ENCODE peak calls at places on chromosomes 16 and 17, in seven cellular contexts. K, I, X, F, Y, J and E are unnamed samples. For H3K36me3, the result is how much of the 10 kb centered on the place peaks cover.

GRCh38 chr16:17379121-17379571 is 91.6 kb downstream of the XYLT1 start:
- DNase-seq in K (no peak), I (no peak), X (no peak), F (no peak), Y (peak), J (peak), E (no peak)

GRCh38 chr16:14057878-14058382 is 13.2 kb upstream of the MRTFB start:
- DNase-seq in K (no peak), I (no peak), X (peak), F (no peak), Y (peak), J (peak), E (no peak)

GRCh38 chr16:63623551-63624039 is 1498.3 kb downstream of the CDH11 start:
- DNase-seq in K (no peak), I (no peak), X (no peak), F (no peak), Y (no peak), J (no peak), E (no peak)

GRCh38 chr17:80791758-80792284 is 199.8 kb upstream of the CHMP6 start:
- DNase-seq in K (no peak), I (peak), X (peak), F (no peak), Y (peak), J (peak), E (peak)

GRCh38 chr16:58026705-58027340 is 1.3 kb downstream of the MMP15 start:
- DNase-seq in K (no peak), I (peak), X (no peak), F (no peak), Y (no peak), J (no peak), E (no peak)

GRCh38 chr17:10803830-10804498 is at the start of gene TMEM238L:
- DNase-seq in K (no peak), I (peak), X (no peak), F (no peak), Y (no peak), J (no peak), E (no peak)

GRCh38 chr17:52136173-52136572 is 22.3 kb downstream of the CA10 start:
- DNase-seq in K (no peak), I (no peak), X (no peak), F (no peak), Y (no peak), J (no peak), E (no peak)

GRCh38 chr17:78979780-78980623 is at the start of gene LGALS3BP:
- DNase-seq in K (peak), I (peak), X (peak), F (no peak), Y (peak), J (peak), E (peak)

GRCh38 chr17:76271669-76272540 is 6.8 kb downstream of the UBALD2 start:
- DNase-seq in K (no peak), I (peak), X (no peak), F (no peak), Y (no peak), J (peak), E (no peak)

GRCh38 chr16:62831235-62831634 is 795.0 kb upstream of the CDH8 start:
- DNase-seq in K (no peak), I (no peak), X (no peak), F (no peak), Y (no peak), J (no peak), E (no peak)

GRCh38 chr17:39171933-39172332 is 6.0 kb upstream of the ARL5C start:
- DNase-seq in K (no peak), I (no peak), X (no peak), F (no peak), Y (no peak), J (no peak), E (no peak)

GRCh38 chr17:45409659-45410076 is 23.0 kb downstream of the ARHGAP27 start:
- DNase-seq in K (no peak), I (no peak), X (no peak), F (no peak), Y (no peak), J (no peak), E (no peak)

GRCh38 chr16:62363451-62363850 is 327.2 kb upstream of the CDH8 start:
- DNase-seq in K (no peak), I (no peak), X (no peak), F (peak), Y (no peak), J (no peak), E (no peak)

GRCh38 chr16:85667841-85668413 is 20.8 kb downstream of the GINS2 start:
- DNase-seq in K (no peak), I (no peak), X (no peak), F (no peak), Y (no peak), J (no peak), E (no peak)

GRCh38 chr17:62616993-62617893 is 10.2 kb upstream of the MRC2 start:
- DNase-seq in K (no peak), I (no peak), X (no peak), F (no peak), Y (peak), J (no peak), E (no peak)

GRCh38 chr17:11898526-11899235 is 98.6 kb downstream of the ZNF18 start:
- DNase-seq in K (no peak), I (no peak), X (no peak), F (no peak), Y (no peak), J (no peak), E (no peak)

GRCh38 chr16:23803591-23804123 is 32.1 kb upstream of the PRKCB start:
- DNase-seq in K (peak), I (peak), X (peak), F (no peak), Y (peak), J (peak), E (peak)

GRCh38 chr17:59451706-59452105 is 113.7 kb upstream of the DHX40 start:
- DNase-seq in K (no peak), I (no peak), X (peak), F (no peak), Y (peak), J (peak), E (peak)

GRCh38 chr16:56101480-56101879 is 89.8 kb upstream of the GNAO1 start:
- DNase-seq in K (no peak), I (no peak), X (no peak), F (no peak), Y (no peak), J (no peak), E (no peak)

GRCh38 chr17:60661489-60661888 is 16.2 kb upstream of the BCAS3 start:
- DNase-seq in K (no peak), I (no peak), X (no peak), F (no peak), Y (no peak), J (no peak), E (no peak)

GRCh38 chr16:11502239-11502638 is 84.5 kb downstream of the LITAF start:
- DNase-seq in K (no peak), I (no peak), X (no peak), F (no peak), Y (no peak), J (no peak), E (no peak)

GRCh38 chr16:66972983-66973382 is 11.9 kb downstream of the CES3 start:
- DNase-seq in K (no peak), I (no peak), X (no peak), F (no peak), Y (no peak), J (no peak), E (no peak)

GRCh38 chr16:49578435-49579024 is 204.9 kb downstream of the C16orf78 start:
- DNase-seq in K (no peak), I (no peak), X (no peak), F (no peak), Y (no peak), J (no peak), E (no peak)

GRCh38 chr16:19330801-19331484 is 45.4 kb downstream of the CLEC19A start:
- DNase-seq in K (no peak), I (peak), X (peak), F (no peak), Y (peak), J (peak), E (peak)

GRCh38 chr16:56367764-56368163 is 57.6 kb downstream of the AMFR start:
- DNase-seq in K (no peak), I (no peak), X (no peak), F (no peak), Y (no peak), J (no peak), E (no peak)

GRCh38 chr16:75376475-75376907 is 56.8 kb downstream of the CFDP1 start:
- DNase-seq in K (no peak), I (no peak), X (no peak), F (no peak), Y (peak), J (no peak), E (peak)

GRCh38 chr16:73010150-73010676 is 37.7 kb downstream of the ZFHX3 start:
- DNase-seq in K (no peak), I (no peak), X (no peak), F (no peak), Y (no peak), J (no peak), E (no peak)

GRCh38 chr17:63479495-63480184 is 2.8 kb downstream of the ACE start:
- DNase-seq in K (no peak), I (no peak), X (no peak), F (no peak), Y (no peak), J (no peak), E (no peak)

GRCh38 chr17:3529817-3530741 is 27.5 kb downstream of the TRPV3 start:
- DNase-seq in K (no peak), I (no peak), X (peak), F (no peak), Y (peak), J (peak), E (no peak)

GRCh38 chr17:79191270-79191934 is 116.8 kb downstream of the ENGASE start:
- DNase-seq in K (no peak), I (no peak), X (no peak), F (no peak), Y (no peak), J (no peak), E (no peak)

GRCh38 chr17:81208651-81209050 is 14.1 kb downstream of the CEP131 start:
- DNase-seq in K (no peak), I (no peak), X (no peak), F (no peak), Y (no peak), J (no peak), E (no peak)

DNA sequence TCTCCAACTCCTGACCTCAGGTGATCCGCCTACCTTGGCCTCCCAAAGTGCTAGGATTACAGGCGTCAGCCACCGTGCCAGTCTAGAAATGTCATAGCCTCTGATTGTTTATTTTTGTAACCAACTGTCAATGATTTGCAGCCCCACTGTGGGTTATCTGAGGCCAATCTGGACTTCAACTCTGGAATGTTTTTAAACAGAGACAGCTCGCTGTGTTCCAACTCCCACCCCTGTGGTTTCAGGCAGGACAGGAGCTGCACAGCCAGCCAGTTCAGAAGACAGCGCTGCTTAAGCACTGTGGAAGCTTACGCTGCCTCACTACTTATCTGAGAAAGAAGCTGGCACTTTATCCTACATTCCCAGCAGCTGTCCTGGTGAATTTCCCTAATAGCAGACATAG is 19.5 kb downstream of the MRM3 start:
- DNase-seq in K (no peak), I (no peak), X (peak), F (no peak), Y (peak), J (peak), E (no peak)
- H3K36me3 ChIP-seq in K (under half), I (under half), X (under half), F (under half), Y (under half), J (under half), E (under half)

GRCh38 chr17:57326764-57327163 is 70.4 kb downstream of the MSI2 start:
- DNase-seq in K (no peak), I (no peak), X (no peak), F (no peak), Y (no peak), J (no peak), E (no peak)
- H3K27ac ChIP-seq in K (no peak), I (no peak), X (no peak), F (no peak), Y (no peak), J (no peak), E (no peak)

GRCh38 chr16:53492499-53492898 is 10.5 kb downstream of the AKTIP start:
- DNase-seq in K (no peak), I (no peak), X (no peak), F (no peak), Y (no peak), J (no peak), E (no peak)
- H3K36me3 ChIP-seq in K (under half), I (half or more), X (under half), F (under half), Y (under half), J (under half), E (under half)

GRCh38 chr17:57092171-57092570 is 7.1 kb downstream of the AKAP1 start:
- DNase-seq in K (no peak), I (no peak), X (peak), F (no peak), Y (peak), J (peak), E (no peak)

GRCh38 chr17:57088298-57088697 is 3.3 kb downstream of the AKAP1 start:
- DNase-seq in K (no peak), I (no peak), X (no peak), F (no peak), Y (no peak), J (no peak), E (no peak)

GRCh38 chr17:57090560-57091185 is 5.6 kb downstream of the AKAP1 start:
- DNase-seq in K (peak), I (no peak), X (no peak), F (no peak), Y (no peak), J (peak), E (peak)

GRCh38 chr17:57091186-57091618 is 6.2 kb downstream of the AKAP1 start:
- DNase-seq in K (no peak), I (peak), X (no peak), F (no peak), Y (no peak), J (no peak), E (no peak)

GRCh38 chr17:57089391-57089790 is 4.3 kb downstream of the AKAP1 start:
- DNase-seq in K (no peak), I (no peak), X (no peak), F (no peak), Y (no peak), J (no peak), E (no peak)
- H3K27ac ChIP-seq in K (no peak), I (no peak), X (no peak), F (no peak), Y (no peak), J (no peak), E (no peak)

GRCh38 chr17:49409066-49409465 is 5.6 kb downstream of the PHB1 start:
- DNase-seq in K (no peak), I (peak), X (no peak), F (no peak), Y (no peak), J (no peak), E (no peak)

GRCh38 chr17:49406791-49407190 is 7.9 kb downstream of the PHB1 start:
- DNase-seq in K (no peak), I (no peak), X (no peak), F (no peak), Y (no peak), J (no peak), E (no peak)

GRCh38 chr17:49404906-49405305 is 9.8 kb downstream of the PHB1 start:
- DNase-seq in K (no peak), I (no peak), X (no peak), F (no peak), Y (no peak), J (no peak), E (no peak)

GRCh38 chr17:49404371-49404770 is 10.3 kb downstream of the PHB1 start:
- DNase-seq in K (no peak), I (no peak), X (no peak), F (no peak), Y (no peak), J (no peak), E (no peak)

GRCh38 chr17:49407981-49408501 is 6.6 kb downstream of the PHB1 start:
- DNase-seq in K (no peak), I (peak), X (peak), F (peak), Y (peak), J (peak), E (peak)
- H3K36me3 ChIP-seq in K (half or more), I (half or more), X (half or more), F (half or more), Y (under half), J (half or more), E (half or more)

GRCh38 chr16:69187387-69187890 is 475 bp downstream of the SNTB2 start:
- DNase-seq in K (no peak), I (peak), X (no peak), F (no peak), Y (peak), J (peak), E (peak)

GRCh38 chr16:69190046-69190588 is 3.2 kb downstream of the SNTB2 start:
- DNase-seq in K (no peak), I (no peak), X (no peak), F (no peak), Y (peak), J (no peak), E (no peak)

GRCh38 chr16:69188716-69189115 is 1.8 kb downstream of the SNTB2 start:
- DNase-seq in K (no peak), I (no peak), X (peak), F (no peak), Y (peak), J (peak), E (no peak)

GRCh38 chr16:69186642-69187386 is at the start of gene SNTB2:
- DNase-seq in K (no peak), I (peak), X (peak), F (peak), Y (peak), J (peak), E (peak)

DNA sequence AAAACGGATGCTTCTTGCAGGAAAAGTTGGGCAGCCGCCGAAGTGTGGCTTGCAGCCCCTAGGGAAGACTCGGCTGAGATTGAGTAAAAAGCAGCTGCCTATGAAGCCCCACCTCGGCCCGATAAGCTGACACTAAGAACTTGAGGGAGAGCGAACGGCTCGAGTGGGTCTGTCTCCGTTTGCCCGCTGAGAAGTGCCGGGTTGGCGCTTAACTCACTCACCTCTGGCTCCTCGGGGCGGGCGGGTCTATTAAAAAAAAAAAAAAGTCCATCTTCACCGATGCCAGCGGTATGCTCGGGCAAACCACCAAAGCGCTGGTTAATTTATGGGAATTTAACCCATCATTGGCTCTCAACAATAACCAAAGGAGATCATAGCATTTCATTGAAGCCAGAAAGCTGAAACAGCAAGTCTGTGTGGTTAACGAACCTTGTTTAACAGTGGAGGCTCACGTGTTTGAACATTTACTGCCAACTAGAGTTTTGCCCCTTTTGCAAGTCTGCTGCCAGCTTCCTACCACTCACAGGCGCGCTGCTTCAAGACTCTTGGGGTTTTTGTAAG is 1.0 kb downstream of the SNTB2 start:
- DNase-seq in K (no peak), I (peak), X (peak), F (no peak), Y (peak), J (peak), E (peak)
- H3K27ac ChIP-seq in K (no peak), I (peak), X (no peak), F (no peak), Y (peak), J (peak), E (peak)

GRCh38 chr16:88714420-88715302 is 8.4 kb downstream of the CTU2 start:
- DNase-seq in K (no peak), I (no peak), X (no peak), F (no peak), Y (no peak), J (no peak), E (no peak)
- H3K36me3 ChIP-seq in K (under half), I (half or more), X (half or more), F (under half), Y (under half), J (under half), E (under half)

GRCh38 chr17:2054740-2055493 is at the start of gene HIC1:
- DNase-seq in K (no peak), I (peak), X (no peak), F (no peak), Y (peak), J (peak), E (peak)
- H3K27ac ChIP-seq in K (no peak), I (peak), X (peak), F (no peak), Y (peak), J (no peak), E (no peak)

GRCh38 chr17:43771463-43771862 is 7.3 kb downstream of the DUSP3 start:
- DNase-seq in K (no peak), I (no peak), X (no peak), F (no peak), Y (no peak), J (no peak), E (no peak)
- H3K36me3 ChIP-seq in K (under half), I (half or more), X (half or more), F (under half), Y (under half), J (under half), E (under half)

GRCh38 chr17:21028192-21028591 is 14.6 kb downstream of the USP22 start:
- DNase-seq in K (no peak), I (no peak), X (no peak), F (no peak), Y (no peak), J (no peak), E (no peak)

GRCh38 chr17:21031756-21032396 is 10.9 kb downstream of the USP22 start:
- DNase-seq in K (no peak), I (no peak), X (no peak), F (no peak), Y (no peak), J (no peak), E (no peak)

GRCh38 chr17:21029032-21029431 is 13.8 kb downstream of the USP22 start:
- DNase-seq in K (no peak), I (no peak), X (peak), F (no peak), Y (peak), J (peak), E (peak)

GRCh38 chr17:21030375-21030774 is 12.4 kb downstream of the USP22 start:
- DNase-seq in K (no peak), I (no peak), X (no peak), F (no peak), Y (no peak), J (no peak), E (no peak)

GRCh38 chr17:21029515-21029914 is 13.3 kb downstream of the USP22 start:
- DNase-seq in K (no peak), I (no peak), X (no peak), F (no peak), Y (no peak), J (no peak), E (no peak)
- H3K27ac ChIP-seq in K (no peak), I (no peak), X (peak), F (no peak), Y (no peak), J (peak), E (peak)